ENCODE peak calls at places on chromosomes 13 and 19, in four cellular contexts. R is activated B cell treated with CpG ODN at 0.5 μM for 24 hours, J is cardiac muscle cell, Z is body of pancreas. D is an unnamed sample.

GRCh38 chr13:109644956-109645355 is 141.4 kb downstream of the IRS2 start:
- DNase-seq in R (no peak), J (no peak), Z (no peak), D (no peak)

GRCh38 chr13:95660981-95661581 is 15.9 kb upstream of the DNAJC3 start:
- DNase-seq in R (no peak), Z (no peak), J (peak; percentile 68), D (peak; percentile 71)

GRCh38 chr13:106523566-106523965 is 11.9 kb downstream of the EFNB2 start:
- DNase-seq in Z (no peak), R (no peak), J (peak; percentile 44), D (no peak)

GRCh38 chr19:51691122-51692064 is 1.7 kb upstream of the SPACA6 start:
- DNase-seq in Z (no peak), J (peak; percentile 81), R (no peak), D (peak; percentile 67)

GRCh38 chr13:69769637-69770036 is 338.0 kb upstream of the ATXN8OS start:
- DNase-seq in Z (no peak), R (no peak), J (no peak), D (no peak)

GRCh38 chr13:70253834-70254233 is 145.6 kb upstream of the KLHL1 start:
- DNase-seq in R (no peak), J (no peak), Z (no peak), D (peak; percentile 70)

GRCh38 chr19:52520013-52520412 is 7.5 kb upstream of the ZNF808 start:
- DNase-seq in Z (no peak), R (no peak), J (no peak), D (no peak)

GRCh38 chr19:3801412-3802096 is 15.4 kb upstream of the MATK start:
- DNase-seq in R (peak; percentile 40), Z (no peak), J (peak; percentile 21), D (no peak)

GRCh38 chr13:79404985-79405384 is 1.1 kb downstream of the RBM26 start:
- DNase-seq in R (no peak), Z (no peak), J (no peak), D (no peak)

GRCh38 chr13:84917252-84917878 is 881.9 kb downstream of the SLITRK6 start:
- DNase-seq in Z (no peak), J (peak; percentile 30), R (no peak), D (peak; percentile 41)

GRCh38 chr19:36915992-36916830 is at the start of the genes ZNF568 and ZNF829:
- DNase-seq in R (peak; percentile 87), Z (peak; percentile 82), J (peak; percentile 90), D (peak; percentile 87)

GRCh38 chr13:92158335-92158734 is 759.9 kb downstream of the GPC5 start:
- DNase-seq in J (peak; percentile 48), R (no peak), Z (no peak), D (peak; percentile 66)

GRCh38 chr13:46624821-46625220 is 71.9 kb downstream of the LRCH1 start:
- DNase-seq in R (no peak), Z (no peak), J (no peak), D (no peak)

GRCh38 chr19:43432866-43433673 is 18.4 kb downstream of the TEX101 start:
- DNase-seq in R (peak; percentile 40), J (peak; percentile 63), Z (peak; percentile 59), D (peak; percentile 70)

GRCh38 chr19:34096020-34096915 is 76.0 kb upstream of the LSM14A start:
- DNase-seq in J (peak; percentile 69), R (no peak), Z (no peak), D (peak; percentile 75)

GRCh38 chr13:20390526-20391175 is 135.0 kb downstream of the CRYL1 start:
- DNase-seq in Z (no peak), J (peak; percentile 30), R (no peak), D (peak; percentile 59)

GRCh38 chr13:28568286-28568685 is 73.4 kb upstream of the FLT1 start:
- DNase-seq in Z (peak; percentile 79), R (no peak), J (peak; percentile 55), D (peak; percentile 43)

GRCh38 chr13:34346626-34347025 is 528.7 kb downstream of the RFC3 start:
- DNase-seq in J (no peak), R (no peak), Z (no peak), D (peak; percentile 45)

GRCh38 chr13:51202477-51203046 is 19.6 kb upstream of the FAM124A start:
- DNase-seq in J (no peak), Z (no peak), R (no peak), D (no peak)

GRCh38 chr19:50933640-50934039 is 19.2 kb downstream of the KLK5 start:
- DNase-seq in R (no peak), J (peak; percentile 35), Z (no peak), D (peak; percentile 13)

GRCh38 chr13:114065141-114065925 is 67.1 kb downstream of the RASA3 start:
- DNase-seq in J (peak; percentile 97), Z (peak; percentile 76), R (peak; percentile 61), D (peak; percentile 99)
- TF ChIP-seq CTCF in J (no peak), Z (no peak), R (no peak), D (no peak)

GRCh38 chr19:29668746-29669609 is 3.7 kb downstream of the PLEKHF1 start:
- DNase-seq in J (no peak), Z (no peak), R (no peak), D (no peak)
- TF ChIP-seq CTCF in J (peak; percentile 32), Z (no peak), R (no peak), D (peak; percentile 45)

GRCh38 chr13:89660752-89661151 is 1686.7 kb upstream of the MIR17HG start:
- DNase-seq in J (no peak), Z (no peak), R (no peak), D (no peak)
- TF ChIP-seq CTCF in J (no peak), Z (no peak), R (no peak), D (peak; percentile 5)

GRCh38 chr13:99208185-99208584 is 7.5 kb downstream of the UBAC2 start:
- DNase-seq in J (no peak), R (no peak), Z (no peak), D (no peak)
- TF ChIP-seq CTCF in J (no peak), R (no peak), Z (no peak), D (no peak)

DNA sequence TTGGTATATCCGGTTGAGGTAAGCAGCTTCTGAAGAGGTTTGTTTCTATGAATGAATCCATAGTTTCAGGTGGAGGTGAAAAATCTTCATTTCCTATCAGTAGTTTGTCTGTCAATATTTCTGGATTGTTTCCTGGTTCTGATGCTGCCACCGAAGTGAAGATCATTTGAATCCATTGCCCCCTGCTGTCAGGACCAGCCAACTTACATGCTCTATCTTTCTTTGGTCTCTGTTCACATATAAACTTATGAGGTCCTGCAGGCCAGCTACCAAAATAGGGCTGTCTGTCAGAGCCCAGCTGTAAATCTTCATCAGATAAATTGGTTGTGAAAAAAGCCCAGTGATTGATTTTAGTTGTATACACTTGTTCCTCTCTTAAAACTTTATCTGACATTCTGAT is 15.2 kb upstream of the N4BP2L1 start:
- DNase-seq in Z (no peak), R (no peak), J (peak; percentile 17), D (peak; percentile 36)
- TF ChIP-seq CTCF in Z (no peak), R (peak; percentile 26), J (peak; percentile 22), D (peak; percentile 33)

GRCh38 chr19:21256722-21257121 is 72.5 kb downstream of the ZNF708 start:
- DNase-seq in Z (no peak), J (peak; percentile 7), R (no peak), D (peak; percentile 44)
- TF ChIP-seq CTCF in Z (no peak), J (peak; percentile 6), R (no peak), D (peak; percentile 36)

DNA sequence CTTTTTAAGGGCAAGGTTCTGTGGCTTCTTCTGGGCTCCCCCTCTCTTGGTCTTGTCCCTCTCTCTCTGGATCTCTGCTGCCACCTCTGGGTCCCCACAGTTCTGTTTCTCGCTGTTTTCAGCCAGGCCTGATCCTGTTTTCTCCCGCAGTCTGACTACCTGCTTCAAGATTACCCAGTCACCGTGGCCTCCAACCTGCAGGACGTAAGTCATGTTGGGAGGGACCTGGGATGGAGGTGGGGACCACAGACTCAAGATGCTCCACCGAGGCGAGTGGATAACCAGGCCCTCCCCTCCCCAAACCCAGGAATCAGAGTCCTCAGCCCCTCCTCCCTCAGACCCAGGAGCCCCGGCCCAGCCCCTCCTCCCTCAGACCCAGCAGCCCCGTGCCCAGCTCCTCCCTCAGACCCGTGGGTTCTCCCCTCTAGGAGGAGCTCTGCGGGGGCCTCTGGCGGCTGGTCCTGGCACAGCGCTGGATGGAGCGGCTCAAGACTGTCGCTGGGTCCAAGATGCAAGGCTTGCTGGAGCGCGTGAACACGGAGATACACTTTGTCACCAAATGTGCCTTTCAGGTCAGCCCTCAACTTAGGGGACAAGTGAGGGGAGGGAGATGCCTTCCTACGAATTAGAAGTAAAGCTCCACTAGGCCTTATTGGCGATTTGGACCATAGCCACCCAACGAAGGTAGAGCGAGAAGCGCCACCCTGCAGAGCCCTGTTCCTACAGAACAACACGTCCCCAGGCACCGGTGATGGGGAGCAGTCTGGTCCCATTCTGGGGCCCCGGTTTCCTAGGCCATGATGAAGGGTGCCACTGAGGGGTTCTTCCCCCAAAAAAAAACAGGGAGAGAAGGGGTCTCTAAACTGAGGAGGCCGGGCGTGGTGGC is 2.2 kb downstream of the FLT3LG start:
- DNase-seq in Z (no peak), J (peak; percentile 53), R (no peak), D (peak; percentile 60)
- TF ChIP-seq CTCF in Z (no peak), J (peak; percentile 68), R (no peak), D (peak; percentile 74)

D was measured in choroid plexus epithelial cell.